ENCODE peak calls at places on chromosomes 3 and 15, in five cellular contexts. One of them, this sample, is unnamed.

GRCh38 chr3:12954891-12955650 is 113.7 kb upstream of the RPL32 start:
- DNase-seq in left lung: peak; percentile 71
- DNase-seq in psoas muscle: peak; percentile 96
- DNase-seq in dorsolateral prefrontal cortex: no peak
- DNase-seq in HepG2: no peak
- DNase-seq in this sample: peak; percentile 72

GRCh38 chr3:139909836-139910235 is 25.1 kb upstream of the CLSTN2 start:
- DNase-seq in psoas muscle: no peak
- DNase-seq in left lung: no peak
- DNase-seq in HepG2: no peak
- DNase-seq in dorsolateral prefrontal cortex: no peak
- DNase-seq in this sample: no peak

GRCh38 chr3:40324621-40325020 is 15.1 kb downstream of the EIF1B start:
- DNase-seq in HepG2: no peak
- DNase-seq in psoas muscle: no peak
- DNase-seq in dorsolateral prefrontal cortex: no peak
- DNase-seq in left lung: no peak
- DNase-seq in this sample: no peak

GRCh38 chr3:5210926-5211325 is 23.4 kb downstream of the EDEM1 start:
- DNase-seq in dorsolateral prefrontal cortex: no peak
- DNase-seq in left lung: no peak
- DNase-seq in psoas muscle: no peak
- DNase-seq in HepG2: no peak
- DNase-seq in this sample: no peak

GRCh38 chr3:49377483-49377882 is 19.3 kb upstream of the GPX1 start:
- DNase-seq in left lung: no peak
- DNase-seq in dorsolateral prefrontal cortex: no peak
- DNase-seq in psoas muscle: no peak
- DNase-seq in HepG2: no peak
- DNase-seq in this sample: no peak

GRCh38 chr15:48408337-48408736 is 77.1 kb downstream of the DUT start:
- DNase-seq in dorsolateral prefrontal cortex: no peak
- DNase-seq in psoas muscle: no peak
- DNase-seq in left lung: no peak
- DNase-seq in HepG2: no peak
- DNase-seq in this sample: no peak

GRCh38 chr3:158991146-158991705 is 189.4 kb downstream of the MFSD1 start:
- DNase-seq in left lung: peak; percentile 39
- DNase-seq in dorsolateral prefrontal cortex: no peak
- DNase-seq in psoas muscle: no peak
- DNase-seq in HepG2: no peak
- DNase-seq in this sample: no peak

GRCh38 chr3:9955067-9955502 is 2.9 kb upstream of the PRRT3 start:
- DNase-seq in dorsolateral prefrontal cortex: no peak
- DNase-seq in psoas muscle: no peak
- DNase-seq in left lung: no peak
- DNase-seq in HepG2: peak; percentile 65
- DNase-seq in this sample: no peak

GRCh38 chr15:31127596-31128261 is 26.2 kb upstream of the TRPM1 start:
- DNase-seq in dorsolateral prefrontal cortex: no peak
- DNase-seq in left lung: no peak
- DNase-seq in psoas muscle: no peak
- DNase-seq in HepG2: no peak
- DNase-seq in this sample: no peak

GRCh38 chr3:170128977-170129431 is 52.5 kb downstream of the PHC3 start:
- DNase-seq in HepG2: no peak
- DNase-seq in psoas muscle: no peak
- DNase-seq in left lung: no peak
- DNase-seq in dorsolateral prefrontal cortex: no peak
- DNase-seq in this sample: no peak

GRCh38 chr15:60374628-60375081 is 23.1 kb downstream of the ANXA2 start:
- DNase-seq in HepG2: peak; percentile 98
- DNase-seq in left lung: peak; percentile 69
- DNase-seq in psoas muscle: peak; percentile 82
- DNase-seq in dorsolateral prefrontal cortex: no peak
- DNase-seq in this sample: peak; percentile 83

GRCh38 chr3:55488398-55489055 is 1.4 kb upstream of the WNT5A start:
- DNase-seq in psoas muscle: peak; percentile 83
- DNase-seq in left lung: peak; percentile 64
- DNase-seq in HepG2: no peak
- DNase-seq in dorsolateral prefrontal cortex: no peak
- DNase-seq in this sample: peak; percentile 59

GRCh38 chr3:197367081-197367780 is 68.8 kb upstream of the DLG1 start:
- DNase-seq in psoas muscle: no peak
- DNase-seq in dorsolateral prefrontal cortex: no peak
- DNase-seq in HepG2: peak; percentile 61
- DNase-seq in left lung: peak; percentile 91
- DNase-seq in this sample: peak; percentile 70

GRCh38 chr3:171453175-171453868 is 6.9 kb downstream of the TNIK start:
- DNase-seq in dorsolateral prefrontal cortex: no peak
- DNase-seq in left lung: no peak
- DNase-seq in HepG2: no peak
- DNase-seq in psoas muscle: no peak
- DNase-seq in this sample: no peak

GRCh38 chr3:109927726-109928125 is 590.4 kb upstream of the DPPA4 start:
- DNase-seq in HepG2: no peak
- DNase-seq in psoas muscle: no peak
- DNase-seq in dorsolateral prefrontal cortex: no peak
- DNase-seq in left lung: no peak
- DNase-seq in this sample: no peak

GRCh38 chr15:88897456-88898194 is 2.3 kb upstream of the HAPLN3 start:
- DNase-seq in dorsolateral prefrontal cortex: no peak
- DNase-seq in HepG2: peak; percentile 41
- DNase-seq in psoas muscle: peak; percentile 96
- DNase-seq in left lung: peak; percentile 87
- DNase-seq in this sample: peak; percentile 78

GRCh38 chr3:73540969-73541740 is 83.6 kb downstream of the PDZRN3 start:
- DNase-seq in psoas muscle: no peak
- DNase-seq in dorsolateral prefrontal cortex: no peak
- DNase-seq in HepG2: no peak
- DNase-seq in left lung: no peak
- DNase-seq in this sample: no peak

GRCh38 chr3:139378587-139378986 is 10.9 kb downstream of the COPB2 start:
- DNase-seq in left lung: no peak
- DNase-seq in dorsolateral prefrontal cortex: no peak
- DNase-seq in HepG2: peak; percentile 12
- DNase-seq in psoas muscle: no peak
- DNase-seq in this sample: no peak

GRCh38 chr15:79394231-79394630 is 37.9 kb upstream of the MINAR1 start:
- DNase-seq in dorsolateral prefrontal cortex: no peak
- DNase-seq in HepG2: no peak
- DNase-seq in left lung: no peak
- DNase-seq in psoas muscle: no peak
- DNase-seq in this sample: no peak

GRCh38 chr3:161177996-161178395 is 43.1 kb upstream of the NMD3 start:
- DNase-seq in left lung: no peak
- DNase-seq in dorsolateral prefrontal cortex: no peak
- DNase-seq in psoas muscle: no peak
- DNase-seq in HepG2: no peak
- DNase-seq in this sample: no peak

GRCh38 chr15:85024509-85025336 is 43.1 kb downstream of the PDE8A start:
- DNase-seq in dorsolateral prefrontal cortex: no peak
- DNase-seq in psoas muscle: no peak
- DNase-seq in left lung: no peak
- DNase-seq in HepG2: peak; percentile 46
- DNase-seq in this sample: no peak

GRCh38 chr15:100201376-100202280 is 140.1 kb downstream of the ADAMTS17 start:
- DNase-seq in HepG2: no peak
- DNase-seq in dorsolateral prefrontal cortex: no peak
- DNase-seq in psoas muscle: no peak
- DNase-seq in left lung: no peak
- DNase-seq in this sample: no peak

GRCh38 chr3:37700849-37701248 is 160.8 kb upstream of the CTDSPL start:
- DNase-seq in left lung: no peak
- DNase-seq in HepG2: no peak
- DNase-seq in psoas muscle: no peak
- DNase-seq in dorsolateral prefrontal cortex: no peak
- DNase-seq in this sample: no peak

GRCh38 chr3:11269007-11269406 is 3.2 kb upstream of the ATG7 start:
- DNase-seq in HepG2: no peak
- DNase-seq in psoas muscle: no peak
- DNase-seq in dorsolateral prefrontal cortex: no peak
- DNase-seq in left lung: no peak
- DNase-seq in this sample: no peak

GRCh38 chr15:50670115-50670514 is 16.5 kb downstream of the TRPM7 start:
- DNase-seq in dorsolateral prefrontal cortex: no peak
- DNase-seq in psoas muscle: no peak
- DNase-seq in left lung: no peak
- DNase-seq in HepG2: no peak
- DNase-seq in this sample: no peak

DNA sequence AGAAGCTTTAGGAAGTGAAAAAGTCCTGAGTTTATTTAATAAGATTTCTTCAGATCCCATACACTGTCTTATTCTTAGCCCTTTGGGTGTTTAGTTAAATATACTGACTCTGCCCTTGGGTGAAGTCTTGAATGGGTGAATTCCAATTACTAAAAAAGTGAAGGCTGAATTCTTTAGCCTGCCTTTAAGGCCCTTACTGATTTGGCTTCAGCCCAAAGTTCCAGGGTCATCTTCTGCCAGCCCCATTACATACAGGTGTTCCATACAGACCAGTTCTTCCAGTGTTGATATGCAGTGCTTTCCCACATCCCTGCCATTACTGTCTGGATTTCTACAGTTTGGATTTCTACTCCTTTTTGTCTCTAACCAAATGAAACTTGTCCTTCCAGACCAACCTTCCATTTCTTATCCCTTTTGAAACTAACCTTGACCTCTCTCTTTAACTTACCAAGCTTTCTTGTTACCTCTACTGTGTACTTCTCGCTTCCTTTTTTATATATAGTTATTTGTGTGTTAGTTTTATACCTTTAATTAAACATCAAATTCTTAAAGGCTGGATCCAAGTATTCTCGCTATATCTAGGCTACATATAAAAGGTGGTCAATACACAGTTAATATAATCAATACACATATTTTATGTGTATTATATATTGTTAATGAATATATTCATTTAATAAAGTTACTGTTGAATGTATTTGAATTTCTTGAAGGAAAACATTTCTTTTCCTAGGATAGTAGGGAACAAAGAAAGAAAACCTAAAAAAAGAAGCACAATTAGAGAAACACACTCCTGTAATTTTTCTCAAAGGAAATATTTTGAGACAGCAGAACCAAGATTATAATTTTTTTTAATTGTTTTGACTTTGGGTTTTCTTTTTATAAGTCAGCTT is 15.0 kb downstream of the MBNL1 start:
- DNase-seq in left lung: no peak
- DNase-seq in dorsolateral prefrontal cortex: no peak
- DNase-seq in HepG2: no peak
- DNase-seq in psoas muscle: no peak
- DNase-seq in this sample: no peak
- H3K27ac ChIP-seq in left lung: peak overlapping the region; percentile 1
- H3K27ac ChIP-seq in dorsolateral prefrontal cortex: peak overlapping the region; percentile 69
- H3K27ac ChIP-seq in HepG2: no peak overlapping the region
- H3K27ac ChIP-seq in psoas muscle: peak overlapping the region; percentile 99
- H3K27ac ChIP-seq in this sample: peak overlapping the region; percentile 65

GRCh38 chr3:15360786-15361493 is 28.6 kb upstream of the SH3BP5 start:
- DNase-seq in left lung: no peak
- DNase-seq in psoas muscle: no peak
- DNase-seq in HepG2: no peak
- DNase-seq in dorsolateral prefrontal cortex: no peak
- DNase-seq in this sample: no peak

GRCh38 chr3:15359677-15360397 is 27.5 kb upstream of the SH3BP5 start:
- DNase-seq in dorsolateral prefrontal cortex: no peak
- DNase-seq in psoas muscle: no peak
- DNase-seq in left lung: no peak
- DNase-seq in HepG2: no peak
- DNase-seq in this sample: no peak

GRCh38 chr3:15354485-15354884 is 22.1 kb upstream of the SH3BP5 start:
- DNase-seq in dorsolateral prefrontal cortex: no peak
- DNase-seq in psoas muscle: no peak
- DNase-seq in HepG2: no peak
- DNase-seq in left lung: no peak
- DNase-seq in this sample: no peak

GRCh38 chr3:15361494-15362214 is 29.3 kb upstream of the SH3BP5 start:
- DNase-seq in HepG2: no peak
- DNase-seq in left lung: no peak
- DNase-seq in psoas muscle: no peak
- DNase-seq in dorsolateral prefrontal cortex: no peak
- DNase-seq in this sample: no peak

DNA sequence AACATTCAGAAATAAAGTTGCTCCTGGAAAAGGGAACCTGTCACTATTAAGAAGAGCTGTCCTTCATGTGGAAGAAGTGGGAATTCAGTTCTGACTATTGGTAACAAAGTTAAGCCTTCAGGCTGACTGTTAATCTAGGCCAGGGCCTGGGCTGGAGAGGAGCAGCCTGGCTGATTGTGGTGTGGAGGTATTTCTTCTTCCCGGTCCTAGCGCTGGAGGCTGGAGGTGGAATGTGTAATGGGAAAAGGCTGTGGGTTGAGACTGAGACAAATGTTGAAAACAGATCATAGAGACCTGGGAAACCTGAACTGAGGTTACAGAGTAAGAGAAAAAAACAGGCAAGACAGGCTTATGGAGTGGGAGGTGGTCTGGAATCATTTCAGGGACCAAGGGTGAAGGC is 23.8 kb upstream of the SH3BP5 start:
- DNase-seq in dorsolateral prefrontal cortex: no peak
- DNase-seq in left lung: no peak
- DNase-seq in HepG2: no peak
- DNase-seq in psoas muscle: no peak
- DNase-seq in this sample: peak; percentile 51
- H3K27ac ChIP-seq in dorsolateral prefrontal cortex: no peak overlapping the region
- H3K27ac ChIP-seq in left lung: no peak overlapping the region
- H3K27ac ChIP-seq in HepG2: no peak overlapping the region
- H3K27ac ChIP-seq in psoas muscle: no peak overlapping the region
- H3K27ac ChIP-seq in this sample: peak overlapping the region; percentile 81

GRCh38 chr3:23130406-23130805 is 72.7 kb upstream of the UBE2E2 start:
- DNase-seq in HepG2: no peak
- DNase-seq in left lung: no peak
- DNase-seq in dorsolateral prefrontal cortex: no peak
- DNase-seq in psoas muscle: no peak
- DNase-seq in this sample: no peak
- H3K27ac ChIP-seq in HepG2: no peak overlapping the region
- H3K27ac ChIP-seq in left lung: no peak overlapping the region
- H3K27ac ChIP-seq in dorsolateral prefrontal cortex: no peak overlapping the region
- H3K27ac ChIP-seq in psoas muscle: no peak overlapping the region
- H3K27ac ChIP-seq in this sample: no peak overlapping the region

DNA sequence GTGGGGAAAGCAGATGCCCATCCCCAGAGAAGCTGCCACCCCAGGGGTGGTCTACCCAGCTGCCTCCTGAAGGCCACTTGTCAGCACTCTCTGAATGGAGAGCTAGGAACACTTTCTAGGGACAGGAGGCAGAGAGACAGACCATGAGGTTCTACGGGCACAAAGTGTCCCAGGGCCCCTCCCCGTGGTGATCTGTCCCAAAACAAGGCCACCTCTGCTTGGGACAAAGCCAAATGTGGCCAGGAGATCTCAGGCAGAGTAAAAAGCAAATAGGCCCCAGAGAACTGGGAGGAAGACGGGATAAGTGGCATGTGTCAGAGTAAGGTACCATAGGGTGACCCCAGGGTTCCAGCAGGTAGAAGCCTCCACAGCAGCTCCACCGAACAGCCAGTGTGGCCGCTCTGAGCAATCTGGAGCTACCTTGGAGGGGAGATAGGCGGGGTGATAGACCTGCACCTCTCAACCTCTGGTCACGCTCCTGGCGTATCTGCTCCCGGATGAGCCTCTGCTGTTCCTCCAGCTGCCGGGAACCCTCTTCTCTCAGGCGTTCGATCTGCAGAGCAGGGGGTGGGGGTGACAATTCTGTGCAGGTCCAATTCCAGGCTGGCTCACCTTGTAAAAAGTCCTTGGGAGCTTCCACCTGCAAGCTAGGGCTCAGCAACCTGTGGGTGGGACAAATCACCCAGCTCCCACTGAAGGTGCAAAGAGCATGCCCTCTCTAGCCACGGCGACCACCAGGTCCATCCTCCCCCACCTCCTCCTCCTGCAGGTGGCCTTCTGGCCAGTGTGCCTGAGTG is 6.2 kb downstream of the C15orf62 start:
- DNase-seq in dorsolateral prefrontal cortex: no peak
- DNase-seq in psoas muscle: peak; percentile 31
- DNase-seq in left lung: no peak
- DNase-seq in HepG2: no peak
- DNase-seq in this sample: no peak
- H3K27ac ChIP-seq in dorsolateral prefrontal cortex: no peak overlapping the region
- H3K27ac ChIP-seq in psoas muscle: peak overlapping the region; percentile 33
- H3K27ac ChIP-seq in left lung: no peak overlapping the region
- H3K27ac ChIP-seq in HepG2: no peak overlapping the region
- H3K27ac ChIP-seq in this sample: peak overlapping the region; percentile 90